ENCODE peak calls at places on chromosomes 12 and 14, in nine cellular contexts. T is astrocyte; Z is Right ventricle myocardium superior; L is Calu3; K is mucosa of descending colon; M is AG04450; X is A549; I is body of pancreas; F is activated CD4-positive, alpha-beta T cell treated with anti-CD3 and anti-CD28 coated beads for 1 hour. Y is an unnamed sample.

GRCh38 chr12:101604132-101604531 is 9.4 kb downstream of the MYBPC1 start:
- DNase-seq in T (no peak), L (no peak), I (no peak), Z (no peak), X (no peak), M (no peak), F (no peak), K (no peak), Y (no peak)

GRCh38 chr12:15393995-15394394 is 71.7 kb downstream of the PTPRO start:
- DNase-seq in K (no peak), F (no peak), T (no peak), X (no peak), L (no peak), M (no peak), I (no peak), Z (no peak), Y (no peak)

GRCh38 chr14:50550294-50550693 is 9.7 kb upstream of the ATL1 start:
- DNase-seq in L (no peak), K (no peak), Z (no peak), I (no peak), X (no peak), M (no peak), T (no peak), F (no peak), Y (no peak)

GRCh38 chr12:124184456-124184855 is 110.4 kb upstream of the RFLNA start:
- DNase-seq in I (no peak), M (no peak), X (no peak), F (no peak), K (no peak), L (no peak), Z (no peak), T (no peak), Y (no peak)

GRCh38 chr14:51202914-51203665 is 37.0 kb upstream of the TMX1 start:
- DNase-seq in T (no peak), K (no peak), Z (no peak), F (no peak), M (no peak), L (no peak), I (no peak), X (no peak), Y (no peak)

GRCh38 chr14:71242237-71242748 is 335.0 kb downstream of the PCNX1 start:
- DNase-seq in Z (no peak), X (no peak), T (peak), K (no peak), I (no peak), F (no peak), L (no peak), M (no peak), Y (no peak)

GRCh38 chr12:47811581-47812484 is 7.9 kb downstream of the HDAC7 start:
- DNase-seq in Z (peak), T (peak), X (no peak), K (peak), M (no peak), F (no peak), L (no peak), I (no peak), Y (no peak)

GRCh38 chr12:51907083-51907863 is at the start of gene ACVRL1:
- DNase-seq in T (no peak), Z (peak), F (no peak), M (no peak), L (no peak), K (peak), I (no peak), X (no peak), Y (no peak)

GRCh38 chr12:21566223-21566906 is 38.3 kb downstream of the GYS2 start:
- DNase-seq in I (no peak), X (peak), M (no peak), L (no peak), T (no peak), K (no peak), F (no peak), Z (no peak), Y (peak)

GRCh38 chr12:113244015-113244983 is 23.0 kb downstream of the TPCN1 start:
- DNase-seq in M (no peak), I (peak), Z (peak), F (no peak), T (no peak), K (peak), L (peak), X (no peak), Y (peak)

GRCh38 chr14:20857630-20858261 is 33.4 kb upstream of the RNASE3 start:
- DNase-seq in F (peak), T (peak), M (no peak), K (peak), I (peak), L (peak), Z (peak), X (peak), Y (peak)

GRCh38 chr14:89349196-89350008 is 67.6 kb downstream of the FOXN3 start:
- DNase-seq in K (peak), I (peak), M (no peak), F (no peak), T (peak), L (no peak), X (peak), Z (no peak), Y (no peak)

GRCh38 chr14:97802430-97802829 is 1005.2 kb downstream of the VRK1 start:
- DNase-seq in F (no peak), K (no peak), I (no peak), X (no peak), Z (no peak), M (no peak), T (peak), L (no peak), Y (no peak)

GRCh38 chr12:69196302-69197288 is 42.8 kb upstream of the CPSF6 start:
- DNase-seq in L (peak), M (no peak), T (no peak), F (no peak), K (peak), Z (no peak), X (peak), I (peak), Y (peak)

GRCh38 chr14:85217412-85217811 is 312.5 kb upstream of the FLRT2 start:
- DNase-seq in X (no peak), T (peak), K (no peak), F (no peak), M (peak), L (no peak), I (no peak), Z (no peak), Y (no peak)

GRCh38 chr12:28390716-28391452 is 200.6 kb downstream of the CCDC91 start:
- DNase-seq in L (no peak), M (no peak), K (no peak), F (no peak), I (no peak), X (no peak), Z (no peak), T (peak), Y (no peak)

GRCh38 chr12:102685841-102686240 is 205.5 kb upstream of the IGF1 start:
- DNase-seq in I (no peak), T (no peak), X (no peak), K (no peak), F (no peak), L (no peak), M (no peak), Z (no peak), Y (no peak)

GRCh38 chr14:68937790-68938514 is 41.1 kb downstream of the ACTN1 start:
- DNase-seq in M (no peak), F (no peak), T (no peak), L (peak), X (peak), I (peak), K (peak), Z (peak), Y (peak)

GRCh38 chr12:53198470-53199110 is 8.5 kb downstream of the ITGB7 start:
- DNase-seq in F (no peak), Z (peak), L (no peak), I (no peak), K (no peak), X (no peak), T (no peak), M (no peak), Y (no peak)

GRCh38 chr12:84763112-84763511 is 149.5 kb downstream of the SLC6A15 start:
- DNase-seq in X (no peak), F (no peak), K (no peak), Z (no peak), L (no peak), T (peak), M (no peak), I (no peak), Y (no peak)

GRCh38 chr14:51564460-51564859 is 87.2 kb upstream of the FRMD6 start:
- DNase-seq in Z (no peak), L (no peak), X (no peak), I (no peak), M (no peak), T (no peak), F (no peak), K (no peak), Y (no peak)

GRCh38 chr12:100529951-100530350 is 43.5 kb upstream of the GAS2L3 start:
- DNase-seq in I (no peak), F (no peak), K (no peak), X (no peak), M (no peak), Z (no peak), L (no peak), T (no peak), Y (no peak)